ENCODE peak calls at places on chromosomes 11 and 22, in seven cellular contexts. F is renal cortical epithelial cell; Q is DMS79 treated with DMSO at 0.1 percent for 48 hours; P is IMR-90; M is activated gamma-delta T cell treated with anti-CD3 and anti-CD28 coated beads, Interleukin-2, amount 50 U/mL, for 16 hours; G is GDM1; K is stimulated activated CD4-positive, alpha-beta T cell treated with anti-CD3 and anti-CD28 coated beads, TNF-alpha, amount 100 ng/mL, for 48 hours. T is an unnamed sample.

GRCh38 chr11:63683133-63683991 is 2.1 kb downstream of the RTN3 start:
- DNase-seq in P (peak), Q (peak), K (no peak), F (no peak), M (no peak), G (no peak), T (peak)

GRCh38 chr11:66247801-66248200 is 20.6 kb upstream of the RAB1B start:
- DNase-seq in G (no peak), K (no peak), P (no peak), M (no peak), F (no peak), Q (no peak), T (no peak)

GRCh38 chr11:102840018-102840417 is 3.4 kb downstream of the MMP3 start:
- DNase-seq in F (no peak), P (no peak), G (no peak), M (no peak), Q (no peak), K (no peak), T (no peak)

GRCh38 chr11:24531528-24531927 is 34.7 kb downstream of the LUZP2 start:
- DNase-seq in Q (no peak), G (no peak), K (no peak), P (peak), F (no peak), M (no peak), T (no peak)

GRCh38 chr22:30930228-30930627 is 38.3 kb downstream of the MORC2 start:
- DNase-seq in Q (no peak), G (no peak), K (no peak), P (no peak), M (no peak), F (no peak), T (no peak)

GRCh38 chr11:3153291-3153861 is 11.7 kb downstream of the OSBPL5 start:
- DNase-seq in F (peak), G (no peak), M (no peak), K (no peak), P (peak), Q (no peak), T (peak)

GRCh38 chr11:46050065-46050464 is 71.2 kb downstream of the PHF21A start:
- DNase-seq in F (peak), K (no peak), G (no peak), P (peak), M (no peak), Q (no peak), T (no peak)

GRCh38 chr11:40338739-40339138 is 1120.7 kb downstream of the LRRC4C start:
- DNase-seq in K (no peak), M (no peak), Q (no peak), F (peak), G (no peak), P (peak), T (no peak)

GRCh38 chr11:75480185-75480889 is 45.4 kb downstream of the GDPD5 start:
- DNase-seq in M (no peak), P (no peak), K (no peak), F (no peak), G (no peak), Q (no peak), T (no peak)

GRCh38 chr11:34234086-34234740 is 123.6 kb downstream of the ABTB2 start:
- DNase-seq in K (peak), Q (no peak), P (peak), M (peak), G (peak), F (peak), T (no peak)

GRCh38 chr11:86869966-86870570 is 69.7 kb downstream of the PRSS23 start:
- DNase-seq in M (peak), G (no peak), K (peak), P (peak), Q (peak), F (peak), T (peak)

GRCh38 chr11:115420524-115420923 is 83.7 kb downstream of the CADM1 start:
- DNase-seq in Q (peak), P (no peak), F (no peak), K (no peak), G (no peak), M (no peak), T (no peak)

GRCh38 chr11:122375687-122376399 is 259.8 kb upstream of the BLID start:
- DNase-seq in K (no peak), Q (no peak), G (no peak), M (no peak), P (peak), F (peak), T (no peak)

GRCh38 chr11:114284021-114284420 is 12.2 kb upstream of the NNMT start:
- DNase-seq in K (no peak), P (no peak), M (no peak), F (no peak), G (no peak), Q (peak), T (no peak)

GRCh38 chr11:68610452-68611116 is 73.8 kb upstream of the GAL start:
- DNase-seq in M (no peak), K (no peak), Q (no peak), G (no peak), P (peak), F (no peak), T (peak)

GRCh38 chr11:134950692-134951304 is 538.8 kb upstream of the B3GAT1 start:
- DNase-seq in K (no peak), M (no peak), G (no peak), F (peak), Q (no peak), P (peak), T (no peak)

GRCh38 chr22:40156001-40156516 is 21.7 kb upstream of the TNRC6B start:
- DNase-seq in Q (peak), K (no peak), P (peak), F (peak), M (no peak), G (no peak), T (no peak)

GRCh38 chr11:49302360-49302759 is 94.0 kb upstream of the FOLH1 start:
- DNase-seq in K (no peak), Q (no peak), G (no peak), M (no peak), P (no peak), F (no peak), T (no peak)

GRCh38 chr11:36304349-36304748 is 8.3 kb downstream of the PRR5L start:
- DNase-seq in G (no peak), K (no peak), P (peak), Q (no peak), F (peak), M (no peak), T (no peak)

GRCh38 chr11:19433367-19433766 is 192.6 kb upstream of the E2F8 start:
- DNase-seq in Q (no peak), M (no peak), G (no peak), K (no peak), P (no peak), F (no peak), T (no peak)

GRCh38 chr11:59062602-59063529 is 23.2 kb upstream of the GLYATL1B start:
- DNase-seq in M (no peak), F (peak), K (no peak), P (no peak), Q (no peak), G (no peak), T (no peak)

GRCh38 chr22:24883426-24883825 is 63.1 kb downstream of the LHFPL7 start:
- DNase-seq in P (no peak), F (no peak), M (no peak), K (no peak), Q (no peak), G (peak), T (no peak)

GRCh38 chr11:129023968-129024676 is 81.5 kb upstream of the TP53AIP1 start:
- DNase-seq in Q (peak), M (no peak), K (no peak), F (peak), G (no peak), P (peak), T (no peak)

GRCh38 chr11:70828498-70829159 is 423.7 kb downstream of the SHANK2 start:
- DNase-seq in P (no peak), M (no peak), F (no peak), K (no peak), G (no peak), Q (no peak), T (no peak)

GRCh38 chr22:24205438-24206189 is 24.3 kb downstream of the SUSD2 start:
- DNase-seq in F (no peak), K (no peak), Q (no peak), G (no peak), M (no peak), P (no peak), T (no peak)

GRCh38 chr22:20552450-20552894 is 45.1 kb downstream of the MED15 start:
- DNase-seq in K (no peak), Q (no peak), G (no peak), F (peak), M (no peak), P (peak), T (peak)

GRCh38 chr11:117825538-117826359 is 1.2 kb upstream of the FXYD2 start:
- DNase-seq in F (no peak), K (no peak), M (no peak), P (no peak), Q (no peak), G (no peak), T (no peak)

GRCh38 chr11:107139396-107139795 is 121.1 kb upstream of the GUCY1A2 start:
- DNase-seq in P (no peak), F (no peak), Q (no peak), G (no peak), M (no peak), K (no peak), T (no peak)

GRCh38 chr11:113865873-113866272 is 9.5 kb downstream of the USP28 start:
- DNase-seq in P (no peak), F (no peak), K (no peak), M (no peak), Q (no peak), G (no peak), T (no peak)

GRCh38 chr11:81165164-81165563 is 1568.5 kb downstream of the FAM181B start:
- DNase-seq in K (no peak), P (no peak), G (no peak), Q (no peak), M (no peak), F (peak), T (no peak)

GRCh38 chr11:119065369-119065768 is 2.2 kb upstream of the VPS11 start:
- DNase-seq in P (peak), Q (no peak), F (no peak), M (peak), K (peak), G (peak), T (no peak)

GRCh38 chr22:43537019-43537585 is 125.3 kb downstream of the MPPED1 start:
- DNase-seq in P (no peak), M (no peak), F (no peak), K (no peak), G (no peak), Q (no peak), T (no peak)

T was measured in midbrain.